ENCODE peak calls at places on chromosome 16, in seven cellular contexts. C, Z, L, V, D, G and X are unnamed samples.

GRCh38 chr16:69621225-69621624 is 55.5 kb downstream of the NFAT5 start:
- DNase-seq in V (no peak), L (no peak), Z (no peak), C (no peak), G (no peak), D (no peak), X (no peak)

GRCh38 chr16:16042076-16042475 is 92.7 kb downstream of the ABCC1 start:
- DNase-seq in Z (peak), D (no peak), V (peak), G (peak), L (no peak), C (no peak), X (no peak)

GRCh38 chr16:12064291-12064690 is 87.8 kb downstream of the SNX29 start:
- DNase-seq in C (no peak), G (no peak), L (no peak), V (no peak), D (no peak), Z (no peak), X (no peak)

GRCh38 chr16:2768403-2769089 is 8.5 kb downstream of the ELOB start:
- DNase-seq in L (no peak), V (no peak), G (no peak), C (no peak), Z (no peak), D (no peak), X (no peak)

GRCh38 chr16:53921042-53921441 is 217.1 kb downstream of the FTO start:
- DNase-seq in Z (no peak), C (no peak), V (no peak), D (no peak), G (no peak), L (no peak), X (no peak)

GRCh38 chr16:19980866-19981265 is 92.8 kb downstream of the GPR139 start:
- DNase-seq in D (no peak), C (no peak), V (no peak), L (no peak), Z (peak), G (no peak), X (no peak)

GRCh38 chr16:7374614-7375174 is 42.0 kb downstream of the RBFOX1 start:
- DNase-seq in V (no peak), Z (peak), D (no peak), L (no peak), G (no peak), C (no peak), X (no peak)

GRCh38 chr16:73427177-73427576 is 379.2 kb upstream of the ZFHX3 start:
- DNase-seq in G (no peak), L (no peak), D (no peak), V (no peak), Z (no peak), C (no peak), X (no peak)

GRCh38 chr16:14378131-14378551 is 251.9 kb downstream of the PARN start:
- DNase-seq in G (peak), V (peak), C (no peak), D (no peak), L (no peak), Z (no peak), X (no peak)

GRCh38 chr16:12147681-12148479 is 171.3 kb downstream of the SNX29 start:
- DNase-seq in Z (no peak), L (no peak), C (no peak), V (no peak), D (no peak), G (no peak), X (no peak)

GRCh38 chr16:19520861-19521331 is 1.0 kb downstream of the GDE1 start:
- DNase-seq in C (no peak), G (no peak), L (no peak), V (no peak), Z (no peak), D (no peak), X (no peak)

GRCh38 chr16:67528222-67528869 is at the start of gene RIPOR1:
- DNase-seq in Z (peak), D (peak), C (no peak), L (peak), G (no peak), V (no peak), X (no peak)

GRCh38 chr16:81513204-81514040 is 68.8 kb downstream of the CMIP start:
- DNase-seq in Z (no peak), V (no peak), D (no peak), G (no peak), C (no peak), L (peak), X (no peak)

GRCh38 chr16:87086575-87086974 is 230.6 kb downstream of the C16orf95 start:
- DNase-seq in L (no peak), C (no peak), D (no peak), G (no peak), Z (no peak), V (no peak), X (no peak)

GRCh38 chr16:85746431-85747227 is 4.3 kb downstream of the C16orf74 start:
- DNase-seq in V (no peak), G (no peak), D (no peak), L (no peak), Z (no peak), C (no peak), X (peak)

GRCh38 chr16:64615647-64616280 is 506.1 kb downstream of the CDH11 start:
- DNase-seq in Z (no peak), D (no peak), G (no peak), V (no peak), C (no peak), L (no peak), X (no peak)

GRCh38 chr16:71459510-71459909 is 2.5 kb downstream of the ZNF23 start:
- DNase-seq in G (no peak), V (no peak), Z (no peak), L (no peak), D (no peak), C (no peak), X (no peak)

GRCh38 chr16:28311413-28311812 is 19.1 kb downstream of the SBK1 start:
- DNase-seq in L (no peak), D (no peak), Z (no peak), C (no peak), V (no peak), G (no peak), X (no peak)

GRCh38 chr16:3171181-3171854 is 16.7 kb upstream of the OR1F1 start:
- DNase-seq in G (no peak), Z (peak), L (peak), C (peak), D (no peak), V (no peak), X (no peak)

GRCh38 chr16:3413730-3414379 is 12.8 kb downstream of the ZNF174 start:
- DNase-seq in V (no peak), L (no peak), C (no peak), Z (no peak), G (no peak), D (no peak), X (no peak)

GRCh38 chr16:24635900-24636610 is 93.4 kb upstream of the TNRC6A start:
- DNase-seq in V (peak), Z (peak), L (peak), G (peak), D (peak), C (no peak), X (peak)

GRCh38 chr16:49563666-49564065 is 190.1 kb downstream of the C16orf78 start:
- DNase-seq in V (no peak), G (no peak), C (no peak), D (no peak), Z (no peak), L (no peak), X (peak)

GRCh38 chr16:49562228-49562627 is 188.6 kb downstream of the C16orf78 start:
- DNase-seq in L (no peak), G (no peak), Z (no peak), V (no peak), C (no peak), D (no peak), X (no peak)

GRCh38 chr16:49564577-49565224 is 191.1 kb downstream of the C16orf78 start:
- DNase-seq in V (no peak), G (no peak), D (peak), Z (no peak), L (no peak), C (no peak), X (no peak)

DNA sequence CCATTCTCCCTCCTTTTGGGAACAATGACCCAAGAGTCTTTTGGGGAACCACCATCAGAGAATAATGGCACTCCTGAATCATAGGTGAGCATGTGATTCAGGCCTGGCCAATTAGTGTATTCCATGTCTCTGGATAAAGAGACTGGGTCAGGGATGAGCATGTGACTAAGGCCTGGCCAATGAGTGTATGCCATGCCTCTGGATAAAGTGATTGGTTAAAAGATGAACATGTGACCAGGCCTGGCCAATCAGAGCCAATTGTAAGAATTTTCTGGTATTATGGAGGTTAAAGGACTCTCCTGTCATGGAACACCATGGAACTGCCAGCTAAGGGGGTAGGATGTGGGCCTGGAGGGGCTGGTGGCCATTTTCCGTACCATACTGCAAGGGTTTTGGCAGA is 194.3 kb downstream of the C16orf78 start:
- DNase-seq in L (no peak), D (no peak), V (no peak), Z (no peak), G (no peak), C (no peak), X (no peak)
- TF ChIP-seq CTCF in L (no peak), D (no peak), V (no peak), Z (no peak), G (no peak), C (no peak), X (no peak)

DNA sequence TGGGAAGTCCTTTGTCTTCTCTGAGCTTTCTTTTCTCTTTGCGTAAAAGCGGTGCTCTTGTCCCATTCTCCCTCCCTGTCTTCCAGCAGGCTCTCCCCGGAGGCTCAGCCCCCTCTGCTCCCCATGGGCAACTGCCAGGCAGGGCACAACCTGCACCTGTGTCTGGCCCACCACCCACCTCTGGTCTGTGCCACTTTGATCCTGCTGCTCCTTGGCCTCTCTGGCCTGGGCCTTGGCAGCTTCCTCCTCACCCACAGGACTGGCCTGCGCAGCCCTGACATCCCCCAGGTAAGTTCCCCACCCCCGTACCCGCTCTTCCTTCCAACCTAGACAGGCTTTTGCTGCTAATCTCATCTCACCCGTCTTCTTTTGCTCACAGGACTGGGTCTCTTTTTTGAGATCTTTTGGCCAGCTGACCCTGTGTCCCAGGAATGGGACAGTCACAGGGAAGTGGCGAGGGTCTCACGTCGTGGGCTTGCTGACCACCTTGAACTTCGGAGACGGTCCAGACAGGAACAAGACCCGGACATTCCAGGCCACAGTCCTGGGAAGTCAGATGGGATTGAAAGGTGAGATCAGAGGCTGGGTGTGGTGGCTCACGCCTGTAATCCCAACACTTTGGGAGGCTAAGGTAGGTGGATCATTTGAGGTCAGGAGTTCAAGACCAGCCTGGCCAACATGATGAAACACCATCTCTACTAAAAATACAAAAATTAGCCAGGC is 1.3 kb downstream of the TMEM219 start:
- DNase-seq in G (no peak), L (no peak), Z (no peak), D (no peak), V (no peak), C (no peak), X (no peak)
- H3K4me3 ChIP-seq in G (peak), L (no peak), Z (peak), D (peak), V (peak), C (no peak), X (no peak)

DNA sequence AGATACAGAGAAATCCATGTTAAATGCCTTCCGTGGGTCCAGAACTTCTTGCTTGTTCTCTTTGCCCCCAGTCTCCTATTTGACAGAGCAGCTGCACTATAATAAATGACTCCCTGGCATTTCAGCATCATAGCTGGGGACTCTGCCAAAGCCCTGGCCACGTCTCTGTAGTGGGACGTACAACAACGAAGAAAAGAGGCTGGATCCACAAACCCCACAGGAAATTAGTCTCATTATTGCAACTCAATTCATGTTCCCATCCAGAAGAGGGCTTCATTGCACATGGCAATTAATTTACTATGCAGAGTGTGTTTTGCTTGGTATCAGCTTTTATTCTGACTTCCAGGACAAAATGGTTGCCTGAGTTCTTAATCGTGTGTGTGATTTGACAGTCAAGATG is 121.3 kb downstream of the CDH13 start:
- DNase-seq in C (no peak), L (no peak), Z (no peak), G (no peak), D (no peak), V (no peak), X (no peak)
- TF ChIP-seq CTCF in C (no peak), L (no peak), Z (peak), G (peak), D (no peak), V (peak), X (no peak)

DNA sequence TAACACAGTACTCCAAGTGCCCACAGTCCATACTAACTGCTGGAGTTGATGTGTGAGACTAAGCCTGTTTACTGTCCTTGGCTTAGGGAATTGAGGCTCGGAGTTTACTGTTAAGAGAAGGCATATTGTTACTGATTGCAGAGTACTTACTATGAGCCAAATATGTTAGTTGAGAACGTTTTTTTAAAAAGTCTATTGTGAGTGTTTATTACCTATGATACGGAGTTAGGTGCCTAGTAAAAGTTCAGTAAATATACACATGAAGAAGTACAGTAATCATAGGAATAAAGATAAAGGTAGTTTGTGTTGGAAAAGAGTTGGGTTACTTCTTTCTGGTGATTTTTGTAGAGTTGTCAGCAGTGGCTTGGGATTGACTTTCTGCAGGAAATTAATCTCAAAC is 25.4 kb downstream of the ZNRF1 start:
- DNase-seq in G (no peak), D (no peak), V (no peak), L (no peak), Z (no peak), C (no peak), X (no peak)
- H3K4me3 ChIP-seq in G (no peak), D (no peak), V (no peak), L (no peak), Z (no peak), C (no peak), X (no peak)

GRCh38 chr16:88530858-88531203 is 39.4 kb upstream of the ZC3H18 start:
- DNase-seq in V (no peak), D (no peak), Z (no peak), C (no peak), L (no peak), G (no peak), X (no peak)
- TF ChIP-seq CTCF in V (no peak), D (no peak), Z (no peak), C (no peak), L (no peak), G (no peak), X (no peak)